ENCODE peak calls at places on chromosome 15, in seven cellular contexts. C, S, X, M, U, F and V are unnamed samples.
A peak's percentile ranks its signal among the peaks of the same experiment; 100 is the strongest.

GRCh38 chr15:70507772-70508351 is 255.5 kb downstream of the UACA start:
- DNase-seq in C (no peak), S (peak; percentile 84), X (no peak), M (no peak), U (peak; percentile 94), F (no peak), V (no peak)

GRCh38 chr15:91694131-91694828 is 159.2 kb upstream of the SLCO3A1 start:
- DNase-seq in C (peak; percentile 34), S (peak; percentile 63), X (peak; percentile 51), M (no peak), U (no peak), F (no peak), V (no peak)

GRCh38 chr15:86526938-86527735 is 447.5 kb downstream of the AGBL1 start:
- DNase-seq in C (no peak), S (no peak), X (no peak), M (no peak), U (no peak), F (no peak), V (no peak)

GRCh38 chr15:51649659-51650521 is 27.3 kb upstream of the DMXL2 start:
- DNase-seq in C (peak; percentile 19), S (peak; percentile 87), X (no peak), M (peak; percentile 51), U (peak; percentile 84), F (no peak), V (no peak)

GRCh38 chr15:74750759-74751158 is 2.1 kb downstream of the CYP1A2 start:
- DNase-seq in C (no peak), S (no peak), X (no peak), M (no peak), U (no peak), F (no peak), V (no peak)

GRCh38 chr15:31974855-31975421 is 55.4 kb upstream of the CHRNA7 start:
- DNase-seq in C (peak; percentile 47), S (peak; percentile 39), X (no peak), M (peak; percentile 24), U (no peak), F (peak; percentile 84), V (no peak)

GRCh38 chr15:93196136-93196670 is 107.2 kb upstream of the RGMA start:
- DNase-seq in C (no peak), S (no peak), X (no peak), M (no peak), U (peak; percentile 36), F (no peak), V (no peak)

GRCh38 chr15:92645051-92645631 is 10.4 kb downstream of the FAM174B start:
- DNase-seq in C (no peak), S (no peak), X (no peak), M (no peak), U (no peak), F (no peak), V (no peak)

GRCh38 chr15:50066202-50066601 is 52.8 kb downstream of the ATP8B4 start:
- DNase-seq in C (no peak), S (peak; percentile 57), X (no peak), M (no peak), U (peak; percentile 24), F (no peak), V (no peak)

GRCh38 chr15:37134699-37135131 is 34.4 kb upstream of the MEIS2 start:
- DNase-seq in C (no peak), S (peak; percentile 73), X (no peak), M (no peak), U (peak; percentile 59), F (no peak), V (no peak)

GRCh38 chr15:84643838-84644237 is 10.2 kb downstream of the WDR73 start:
- DNase-seq in C (no peak), S (no peak), X (no peak), M (no peak), U (no peak), F (no peak), V (no peak)

GRCh38 chr15:39801641-39802309 is 19.1 kb upstream of the FSIP1 start:
- DNase-seq in C (peak; percentile 53), S (peak; percentile 36), X (no peak), M (no peak), U (peak; percentile 56), F (no peak), V (no peak)

DNA sequence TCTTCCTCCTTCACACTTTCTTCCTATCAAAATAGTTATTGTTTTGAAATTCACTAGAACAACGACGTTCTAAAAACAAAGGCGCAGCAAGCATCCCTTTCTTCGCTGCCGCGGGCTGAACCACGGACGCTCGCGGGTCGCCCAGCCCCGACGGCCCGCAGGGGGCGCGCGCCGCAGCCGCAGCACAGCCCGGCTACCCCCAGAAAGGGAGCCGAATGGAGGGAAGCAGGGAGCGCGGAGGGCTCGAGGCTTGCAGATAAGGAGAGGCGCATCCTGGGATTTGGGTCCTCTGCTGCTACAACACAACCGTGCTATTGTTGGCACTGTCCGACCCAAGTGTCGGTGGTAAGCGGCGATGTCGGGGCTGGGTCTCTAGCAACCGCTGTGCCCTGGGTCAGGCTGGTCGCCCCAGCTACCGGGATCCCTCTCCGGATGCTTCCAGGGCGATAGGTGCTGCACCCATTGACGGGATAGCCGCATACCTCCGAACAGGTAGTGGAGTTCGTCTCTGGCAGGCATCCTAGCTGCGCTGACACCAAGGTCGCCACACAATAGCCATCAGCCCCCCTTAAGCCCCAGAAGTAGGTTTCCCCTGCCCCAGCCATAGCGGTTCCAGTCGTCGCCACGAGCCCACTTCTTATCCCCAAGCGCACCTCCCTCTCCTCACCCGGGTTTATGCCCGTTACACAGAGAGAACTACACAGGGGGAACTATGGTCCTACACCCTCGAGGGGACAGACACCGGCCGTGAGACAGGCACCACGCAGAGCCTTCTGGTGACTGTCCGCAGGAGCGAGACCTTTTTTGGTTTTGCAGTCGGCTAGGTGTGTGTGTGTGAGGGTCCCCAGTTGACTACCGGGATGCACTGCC is 6.0 kb downstream of the ONECUT1 start:
- DNase-seq in C (no peak), S (no peak), X (no peak), M (no peak), U (no peak), F (no peak), V (peak; percentile 65)
- H3K4me3 ChIP-seq in C (no peak overlapping the region), S (no peak overlapping the region), X (no peak overlapping the region), M (no peak overlapping the region), U (no peak overlapping the region), F (peak overlapping the region; percentile 18), V (no peak overlapping the region)

DNA sequence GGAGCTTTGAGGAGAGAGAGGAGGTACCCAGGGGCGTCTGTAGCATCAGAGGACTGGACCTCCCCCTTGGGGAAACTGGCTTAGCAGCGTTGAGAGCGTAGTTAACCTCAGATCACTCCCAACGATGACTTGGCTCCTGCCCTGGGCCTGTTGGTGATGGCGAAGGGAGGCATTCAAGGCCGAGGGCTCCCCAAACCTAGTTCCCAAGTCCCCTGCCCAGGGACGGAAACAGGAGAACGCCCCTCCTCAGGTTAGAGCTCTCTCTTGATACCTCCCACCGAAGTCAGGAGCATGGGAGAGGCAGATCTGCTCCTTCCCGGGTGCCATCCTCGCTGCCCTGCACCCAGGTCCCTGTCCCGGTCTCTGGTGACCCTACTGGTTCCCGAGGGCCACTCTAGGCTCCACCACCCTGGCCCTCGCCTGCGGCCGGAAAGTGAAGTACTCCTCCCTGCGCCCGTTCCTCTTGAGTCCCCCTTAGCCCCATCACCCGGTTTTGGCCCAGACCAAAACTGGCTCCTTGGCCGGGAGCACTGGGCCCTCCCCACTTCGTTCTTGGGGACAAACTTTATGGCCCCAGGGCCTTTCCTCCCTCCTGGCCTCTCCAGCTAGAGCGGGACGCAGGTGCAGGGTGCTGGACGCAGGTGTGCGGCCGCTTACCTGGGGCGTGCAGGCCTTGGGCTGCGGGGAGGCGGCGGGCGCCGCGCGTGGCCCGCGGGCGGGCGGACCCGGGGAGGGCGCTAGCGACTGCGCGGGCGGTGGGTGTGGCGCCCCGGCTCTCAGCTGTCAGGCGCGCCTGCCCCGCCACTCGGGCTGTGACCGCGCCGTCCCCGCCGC is 2.6 kb upstream of the SKOR1 start:
- DNase-seq in C (no peak), S (no peak), X (peak; percentile 6), M (no peak), U (no peak), F (no peak), V (peak; percentile 51)
- H3K4me3 ChIP-seq in C (no peak overlapping the region), S (no peak overlapping the region), X (peak overlapping the region; percentile 58), M (peak overlapping the region; percentile 23), U (no peak overlapping the region), F (peak overlapping the region; percentile 27), V (no peak overlapping the region)

GRCh38 chr15:88623061-88623460 is 1.9 kb downstream of the AEN start:
- DNase-seq in C (no peak), S (peak; percentile 90), X (no peak), M (no peak), U (peak; percentile 97), F (no peak), V (no peak)
- H3K4me3 ChIP-seq in C (no peak overlapping the region), S (peak overlapping the region; percentile 65), X (peak overlapping the region; percentile 74), M (no peak overlapping the region), U (peak overlapping the region; percentile 81), F (no peak overlapping the region), V (no peak overlapping the region)

GRCh38 chr15:58065011-58065444 is 483 bp downstream of the ALDH1A2 start:
- DNase-seq in C (peak; percentile 8), S (peak; percentile 51), X (peak; percentile 16), M (peak; percentile 35), U (peak; percentile 9), F (no peak), V (peak; percentile 82)
- H3K4me3 ChIP-seq in C (no peak overlapping the region), S (peak overlapping the region; percentile 57), X (peak overlapping the region; percentile 64), M (peak overlapping the region; percentile 56), U (no peak overlapping the region), F (peak overlapping the region; percentile 59), V (peak overlapping the region; percentile 61)

DNA sequence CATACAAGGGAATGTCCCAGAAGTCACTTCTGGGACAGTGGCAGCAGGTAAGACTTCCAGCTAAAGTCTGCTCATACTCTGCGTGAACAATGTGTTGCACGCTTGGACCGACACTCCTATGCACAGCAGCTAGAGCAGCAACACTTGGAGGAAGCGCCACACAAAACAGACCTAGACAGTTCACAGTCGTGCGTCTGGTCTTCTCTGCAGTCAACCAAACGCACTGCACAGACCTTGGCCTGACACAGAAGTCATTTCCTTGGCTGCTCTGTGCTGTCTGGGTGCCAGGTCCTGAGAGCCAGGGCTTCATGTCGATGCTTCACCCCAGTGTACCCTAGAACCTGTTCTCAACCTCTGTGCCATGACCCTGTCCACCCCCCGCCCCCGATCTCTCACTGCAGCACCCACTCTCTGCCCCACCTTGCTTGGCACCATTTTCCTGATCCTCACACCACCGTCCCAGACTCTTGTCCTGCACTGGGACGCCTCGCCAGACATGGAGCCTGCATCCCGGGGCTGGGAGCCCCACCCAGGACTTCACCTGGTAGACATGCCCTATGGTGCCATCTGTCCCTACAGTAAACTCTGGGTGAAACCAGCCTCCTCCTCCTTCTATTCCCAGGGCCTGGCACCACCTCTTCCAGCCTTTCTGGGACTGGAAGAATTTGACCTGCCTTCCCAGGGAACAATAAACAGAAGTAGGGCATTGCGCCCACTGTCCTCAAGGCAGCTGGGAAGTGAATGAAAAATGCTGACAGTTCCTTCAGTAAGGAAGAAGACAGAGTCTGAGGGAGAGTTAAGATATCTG is 3.1 kb downstream of the ATP10A start:
- DNase-seq in C (no peak), S (no peak), X (no peak), M (peak; percentile 42), U (no peak), F (no peak), V (no peak)
- H3K4me3 ChIP-seq in C (no peak overlapping the region), S (no peak overlapping the region), X (peak overlapping the region; percentile 67), M (peak overlapping the region; percentile 76), U (no peak overlapping the region), F (peak overlapping the region; percentile 77), V (no peak overlapping the region)

GRCh38 chr15:89576417-89576773 is 1.1 kb downstream of the TICRR start:
- DNase-seq in C (no peak), S (peak; percentile 39), X (no peak), M (no peak), U (peak; percentile 31), F (no peak), V (no peak)
- H3K4me3 ChIP-seq in C (no peak overlapping the region), S (peak overlapping the region; percentile 86), X (no peak overlapping the region), M (no peak overlapping the region), U (peak overlapping the region; percentile 65), F (no peak overlapping the region), V (no peak overlapping the region)